ENCODE peak calls at places on chromosomes 11 and 22, in six cellular contexts. One of them, this sample, is unnamed.

GRCh38 chr11:72493426-72494108 is 59.2 kb upstream of the CLPB start:
- DNase-seq in CD8-positive, alpha-beta memory T cell: no peak
- DNase-seq in CD4-positive, alpha-beta memory T cell: no peak
- DNase-seq in adrenal gland: no peak
- DNase-seq in NT2/D1: no peak
- DNase-seq in AG04450: no peak
- DNase-seq in this sample: no peak

GRCh38 chr22:44452531-44453420 is 45.3 kb downstream of the RTL6 start:
- DNase-seq in CD8-positive, alpha-beta memory T cell: no peak
- DNase-seq in CD4-positive, alpha-beta memory T cell: no peak
- DNase-seq in adrenal gland: no peak
- DNase-seq in NT2/D1: no peak
- DNase-seq in AG04450: no peak
- DNase-seq in this sample: no peak

GRCh38 chr22:38802671-38803121 is 8.8 kb upstream of the DNAL4 start:
- DNase-seq in CD8-positive, alpha-beta memory T cell: no peak
- DNase-seq in CD4-positive, alpha-beta memory T cell: no peak
- DNase-seq in adrenal gland: peak
- DNase-seq in NT2/D1: no peak
- DNase-seq in AG04450: peak
- DNase-seq in this sample: peak

GRCh38 chr11:10605941-10606381 is 37.5 kb upstream of the LYVE1 start:
- DNase-seq in CD8-positive, alpha-beta memory T cell: no peak
- DNase-seq in CD4-positive, alpha-beta memory T cell: no peak
- DNase-seq in adrenal gland: no peak
- DNase-seq in NT2/D1: peak
- DNase-seq in AG04450: no peak
- DNase-seq in this sample: no peak

GRCh38 chr11:32379714-32380113 is 55.6 kb downstream of the WT1 start:
- DNase-seq in CD8-positive, alpha-beta memory T cell: no peak
- DNase-seq in CD4-positive, alpha-beta memory T cell: no peak
- DNase-seq in adrenal gland: no peak
- DNase-seq in NT2/D1: no peak
- DNase-seq in AG04450: no peak
- DNase-seq in this sample: no peak

GRCh38 chr11:122850076-122850631 is 11.9 kb downstream of the CRTAM start:
- DNase-seq in CD8-positive, alpha-beta memory T cell: no peak
- DNase-seq in CD4-positive, alpha-beta memory T cell: no peak
- DNase-seq in adrenal gland: no peak
- DNase-seq in NT2/D1: no peak
- DNase-seq in AG04450: no peak
- DNase-seq in this sample: no peak

GRCh38 chr11:134034496-134035381 is 34.1 kb upstream of the JAM3 start:
- DNase-seq in CD8-positive, alpha-beta memory T cell: no peak
- DNase-seq in CD4-positive, alpha-beta memory T cell: no peak
- DNase-seq in adrenal gland: peak
- DNase-seq in NT2/D1: no peak
- DNase-seq in AG04450: no peak
- DNase-seq in this sample: no peak

GRCh38 chr22:20916916-20917810 is at the start of gene CRKL:
- DNase-seq in CD8-positive, alpha-beta memory T cell: peak
- DNase-seq in CD4-positive, alpha-beta memory T cell: peak
- DNase-seq in adrenal gland: peak
- DNase-seq in NT2/D1: peak
- DNase-seq in AG04450: peak
- DNase-seq in this sample: peak

GRCh38 chr11:23859087-23859486 is 637.8 kb upstream of the LUZP2 start:
- DNase-seq in CD8-positive, alpha-beta memory T cell: no peak
- DNase-seq in CD4-positive, alpha-beta memory T cell: no peak
- DNase-seq in adrenal gland: no peak
- DNase-seq in NT2/D1: no peak
- DNase-seq in AG04450: no peak
- DNase-seq in this sample: no peak

GRCh38 chr11:56905936-56906335 is 82.8 kb upstream of the OR5AK2 start:
- DNase-seq in CD8-positive, alpha-beta memory T cell: no peak
- DNase-seq in CD4-positive, alpha-beta memory T cell: no peak
- DNase-seq in adrenal gland: no peak
- DNase-seq in NT2/D1: no peak
- DNase-seq in AG04450: no peak
- DNase-seq in this sample: no peak

GRCh38 chr11:3234846-3235245 is 2.6 kb upstream of the MRGPRE start:
- DNase-seq in CD8-positive, alpha-beta memory T cell: no peak
- DNase-seq in CD4-positive, alpha-beta memory T cell: no peak
- DNase-seq in adrenal gland: no peak
- DNase-seq in NT2/D1: no peak
- DNase-seq in AG04450: no peak
- DNase-seq in this sample: no peak

GRCh38 chr11:61964941-61965282 is 2.5 kb downstream of the FTH1 start:
- DNase-seq in CD8-positive, alpha-beta memory T cell: peak
- DNase-seq in CD4-positive, alpha-beta memory T cell: no peak
- DNase-seq in adrenal gland: no peak
- DNase-seq in NT2/D1: no peak
- DNase-seq in AG04450: no peak
- DNase-seq in this sample: no peak

GRCh38 chr11:10693509-10694071 is at the start of gene IRAG1:
- DNase-seq in CD8-positive, alpha-beta memory T cell: no peak
- DNase-seq in CD4-positive, alpha-beta memory T cell: no peak
- DNase-seq in adrenal gland: peak
- DNase-seq in NT2/D1: no peak
- DNase-seq in AG04450: peak
- DNase-seq in this sample: no peak

GRCh38 chr11:75346912-75347647 is 4.4 kb downstream of the ARRB1 start:
- DNase-seq in CD8-positive, alpha-beta memory T cell: no peak
- DNase-seq in CD4-positive, alpha-beta memory T cell: no peak
- DNase-seq in adrenal gland: no peak
- DNase-seq in NT2/D1: no peak
- DNase-seq in AG04450: no peak
- DNase-seq in this sample: no peak

GRCh38 chr22:29344137-29344536 is 28.6 kb upstream of the RASL10A start:
- DNase-seq in CD8-positive, alpha-beta memory T cell: no peak
- DNase-seq in CD4-positive, alpha-beta memory T cell: no peak
- DNase-seq in adrenal gland: peak
- DNase-seq in NT2/D1: no peak
- DNase-seq in AG04450: no peak
- DNase-seq in this sample: peak

GRCh38 chr11:8222820-8223512 is 40.7 kb downstream of the LMO1 start:
- DNase-seq in CD8-positive, alpha-beta memory T cell: no peak
- DNase-seq in CD4-positive, alpha-beta memory T cell: no peak
- DNase-seq in adrenal gland: no peak
- DNase-seq in NT2/D1: no peak
- DNase-seq in AG04450: no peak
- DNase-seq in this sample: no peak

GRCh38 chr11:130000552-130001176 is 2.0 kb downstream of the PRDM10 start:
- DNase-seq in CD8-positive, alpha-beta memory T cell: no peak
- DNase-seq in CD4-positive, alpha-beta memory T cell: no peak
- DNase-seq in adrenal gland: no peak
- DNase-seq in NT2/D1: no peak
- DNase-seq in AG04450: no peak
- DNase-seq in this sample: no peak

GRCh38 chr11:82631722-82632630 is 101.7 kb downstream of the FAM181B start:
- DNase-seq in CD8-positive, alpha-beta memory T cell: no peak
- DNase-seq in CD4-positive, alpha-beta memory T cell: no peak
- DNase-seq in adrenal gland: no peak
- DNase-seq in NT2/D1: no peak
- DNase-seq in AG04450: no peak
- DNase-seq in this sample: no peak

GRCh38 chr11:110992481-110992880 is 253.0 kb upstream of the POU2AF2 start:
- DNase-seq in CD8-positive, alpha-beta memory T cell: no peak
- DNase-seq in CD4-positive, alpha-beta memory T cell: no peak
- DNase-seq in adrenal gland: no peak
- DNase-seq in NT2/D1: no peak
- DNase-seq in AG04450: no peak
- DNase-seq in this sample: no peak

GRCh38 chr11:57567512-57568329 is at the start of gene UBE2L6:
- DNase-seq in CD8-positive, alpha-beta memory T cell: peak
- DNase-seq in CD4-positive, alpha-beta memory T cell: peak
- DNase-seq in adrenal gland: peak
- DNase-seq in NT2/D1: no peak
- DNase-seq in AG04450: no peak
- DNase-seq in this sample: no peak

GRCh38 chr11:118078972-118079411 is 2.1 kb downstream of the TMPRSS4 start:
- DNase-seq in CD8-positive, alpha-beta memory T cell: no peak
- DNase-seq in CD4-positive, alpha-beta memory T cell: no peak
- DNase-seq in adrenal gland: no peak
- DNase-seq in NT2/D1: no peak
- DNase-seq in AG04450: no peak
- DNase-seq in this sample: no peak

GRCh38 chr11:129846508-129847335 is 31.1 kb downstream of the TMEM45B start:
- DNase-seq in CD8-positive, alpha-beta memory T cell: no peak
- DNase-seq in CD4-positive, alpha-beta memory T cell: peak
- DNase-seq in adrenal gland: no peak
- DNase-seq in NT2/D1: no peak
- DNase-seq in AG04450: peak
- DNase-seq in this sample: peak

GRCh38 chr11:9384535-9385287 is at the start of gene IPO7:
- DNase-seq in CD8-positive, alpha-beta memory T cell: peak
- DNase-seq in CD4-positive, alpha-beta memory T cell: peak
- DNase-seq in adrenal gland: peak
- DNase-seq in NT2/D1: peak
- DNase-seq in AG04450: peak
- DNase-seq in this sample: peak

GRCh38 chr11:128455766-128456165 is 131.6 kb downstream of the ETS1 start:
- DNase-seq in CD8-positive, alpha-beta memory T cell: no peak
- DNase-seq in CD4-positive, alpha-beta memory T cell: no peak
- DNase-seq in adrenal gland: no peak
- DNase-seq in NT2/D1: no peak
- DNase-seq in AG04450: no peak
- DNase-seq in this sample: no peak

GRCh38 chr11:36450391-36450714 is 59.7 kb downstream of the TRAF6 start:
- DNase-seq in CD8-positive, alpha-beta memory T cell: no peak
- DNase-seq in CD4-positive, alpha-beta memory T cell: no peak
- DNase-seq in adrenal gland: no peak
- DNase-seq in NT2/D1: no peak
- DNase-seq in AG04450: no peak
- DNase-seq in this sample: no peak
- H3K4me3 ChIP-seq in CD8-positive, alpha-beta memory T cell: peak
- H3K4me3 ChIP-seq in CD4-positive, alpha-beta memory T cell: no peak
- H3K4me3 ChIP-seq in adrenal gland: peak
- H3K4me3 ChIP-seq in NT2/D1: no peak
- H3K4me3 ChIP-seq in AG04450: peak
- H3K4me3 ChIP-seq in this sample: no peak

GRCh38 chr11:65429724-65430405 is 7.3 kb downstream of the NEAT1 start:
- DNase-seq in CD8-positive, alpha-beta memory T cell: peak
- DNase-seq in CD4-positive, alpha-beta memory T cell: peak
- DNase-seq in adrenal gland: peak
- DNase-seq in NT2/D1: no peak
- DNase-seq in AG04450: no peak
- DNase-seq in this sample: no peak

GRCh38 chr11:65426839-65427690 is 4.5 kb downstream of the NEAT1 start:
- DNase-seq in CD8-positive, alpha-beta memory T cell: peak
- DNase-seq in CD4-positive, alpha-beta memory T cell: peak
- DNase-seq in adrenal gland: peak
- DNase-seq in NT2/D1: no peak
- DNase-seq in AG04450: no peak
- DNase-seq in this sample: no peak

GRCh38 chr11:65429069-65429681 is 6.6 kb downstream of the NEAT1 start:
- DNase-seq in CD8-positive, alpha-beta memory T cell: peak
- DNase-seq in CD4-positive, alpha-beta memory T cell: no peak
- DNase-seq in adrenal gland: peak
- DNase-seq in NT2/D1: no peak
- DNase-seq in AG04450: no peak
- DNase-seq in this sample: no peak

GRCh38 chr11:65427691-65428577 is 5.3 kb downstream of the NEAT1 start:
- DNase-seq in CD8-positive, alpha-beta memory T cell: peak
- DNase-seq in CD4-positive, alpha-beta memory T cell: peak
- DNase-seq in adrenal gland: peak
- DNase-seq in NT2/D1: no peak
- DNase-seq in AG04450: no peak
- DNase-seq in this sample: no peak

GRCh38 chr11:65428578-65429068 is 6.0 kb downstream of the NEAT1 start:
- DNase-seq in CD8-positive, alpha-beta memory T cell: peak
- DNase-seq in CD4-positive, alpha-beta memory T cell: no peak
- DNase-seq in adrenal gland: peak
- DNase-seq in NT2/D1: no peak
- DNase-seq in AG04450: no peak
- DNase-seq in this sample: no peak
- H3K4me3 ChIP-seq in CD8-positive, alpha-beta memory T cell: peak
- H3K4me3 ChIP-seq in CD4-positive, alpha-beta memory T cell: peak
- H3K4me3 ChIP-seq in adrenal gland: peak
- H3K4me3 ChIP-seq in NT2/D1: no peak
- H3K4me3 ChIP-seq in AG04450: peak
- H3K4me3 ChIP-seq in this sample: peak

DNA sequence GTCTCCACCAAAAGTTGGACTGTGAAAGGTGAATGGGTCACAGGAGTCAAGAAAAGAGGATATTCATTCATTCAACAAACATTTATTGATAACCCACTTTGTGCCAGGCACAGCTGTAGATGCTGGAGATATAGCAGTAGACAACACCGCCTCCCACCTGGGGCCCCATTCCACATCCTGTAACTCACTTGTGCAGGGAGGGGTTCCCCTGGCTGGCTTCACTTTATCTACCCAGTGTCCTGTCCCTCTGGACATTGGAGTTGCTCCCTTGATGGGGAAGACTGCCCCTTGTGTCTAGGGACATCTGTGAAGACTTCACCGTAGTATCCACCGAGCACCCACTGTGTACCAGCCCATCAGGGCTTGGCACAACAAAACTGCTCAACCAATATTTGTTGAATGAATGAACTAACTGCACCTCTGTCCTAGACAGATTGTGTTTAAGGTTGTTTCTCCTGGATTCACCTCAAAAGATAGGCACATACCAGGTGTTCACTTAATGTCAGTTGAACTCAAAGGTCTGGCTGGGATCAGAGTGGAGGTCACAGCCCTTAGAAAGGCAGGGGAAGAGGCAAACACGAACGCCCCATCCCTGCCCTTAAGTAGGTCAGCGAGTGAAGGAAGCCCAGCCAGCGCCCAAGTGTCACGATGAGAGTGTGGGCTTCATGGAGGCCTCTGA is 1.4 kb upstream of the OVOL1 start:
- DNase-seq in CD8-positive, alpha-beta memory T cell: no peak
- DNase-seq in CD4-positive, alpha-beta memory T cell: peak
- DNase-seq in adrenal gland: no peak
- DNase-seq in NT2/D1: no peak
- DNase-seq in AG04450: no peak
- DNase-seq in this sample: no peak
- H3K4me3 ChIP-seq in CD8-positive, alpha-beta memory T cell: no peak
- H3K4me3 ChIP-seq in CD4-positive, alpha-beta memory T cell: no peak
- H3K4me3 ChIP-seq in adrenal gland: no peak
- H3K4me3 ChIP-seq in NT2/D1: no peak
- H3K4me3 ChIP-seq in AG04450: no peak
- H3K4me3 ChIP-seq in this sample: no peak

DNA sequence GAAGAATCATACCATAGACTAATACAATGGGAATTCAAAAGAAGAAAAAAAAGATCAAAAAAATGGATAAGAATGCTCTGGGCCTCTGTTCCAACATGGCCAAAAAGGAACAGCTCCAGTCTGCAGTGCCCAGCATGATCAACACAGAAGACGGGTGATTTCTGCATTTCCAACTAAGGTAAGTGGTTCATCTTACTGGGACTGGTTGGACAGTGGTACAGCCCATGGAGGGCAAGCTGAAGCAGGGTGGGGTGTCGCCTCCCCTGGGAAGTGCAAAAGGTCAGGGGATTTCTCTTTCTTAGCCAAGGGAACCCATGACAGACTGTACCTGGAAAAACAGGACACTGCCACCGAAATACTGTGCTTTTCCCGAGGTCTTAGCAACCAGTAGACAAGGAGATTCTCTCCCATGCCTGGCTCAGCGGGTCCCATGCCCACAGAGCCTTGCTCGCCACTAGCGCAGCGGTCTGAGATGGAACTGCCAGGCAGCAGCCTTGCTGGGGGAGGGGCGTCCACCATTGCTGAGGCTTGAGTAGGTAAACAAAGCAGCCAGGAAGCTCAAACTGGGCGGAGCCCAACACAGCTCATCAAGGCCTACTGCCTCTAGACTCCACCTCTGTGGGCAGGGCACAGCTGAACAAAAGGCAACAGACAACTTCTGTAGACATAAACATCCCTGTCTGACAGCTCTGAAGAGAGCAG is 428.4 kb downstream of the MN1 start:
- DNase-seq in CD8-positive, alpha-beta memory T cell: no peak
- DNase-seq in CD4-positive, alpha-beta memory T cell: no peak
- DNase-seq in adrenal gland: no peak
- DNase-seq in NT2/D1: peak
- DNase-seq in AG04450: no peak
- DNase-seq in this sample: no peak
- H3K4me3 ChIP-seq in CD8-positive, alpha-beta memory T cell: no peak
- H3K4me3 ChIP-seq in CD4-positive, alpha-beta memory T cell: no peak
- H3K4me3 ChIP-seq in adrenal gland: no peak
- H3K4me3 ChIP-seq in NT2/D1: no peak
- H3K4me3 ChIP-seq in AG04450: no peak
- H3K4me3 ChIP-seq in this sample: no peak